ENCODE peak calls at places on chromosomes 3 and 15, in six cellular contexts. P is testis; L is H9; K is heart left ventricle; E is CD8-positive, alpha-beta memory T cell; G is GM23248. R is an unnamed sample.
A peak's percentile ranks its signal among the peaks of the same experiment; 100 is the strongest.

GRCh38 chr3:76324101-76324500 is 538.8 kb upstream of the ZNF717 start:
- DNase-seq in E (no peak), L (no peak), G (no peak), P (no peak), K (no peak), R (no peak)

GRCh38 chr3:39263576-39263975 is 16.3 kb downstream of the CX3CR1 start:
- DNase-seq in L (no peak), E (no peak), G (no peak), P (no peak), K (no peak), R (no peak)

GRCh38 chr3:81741214-81741613 is 20.2 kb downstream of the GBE1 start:
- DNase-seq in K (no peak), E (no peak), L (no peak), P (no peak), G (peak; percentile 42), R (no peak)

GRCh38 chr15:68434021-68434420 is 2.1 kb upstream of the ITGA11 start:
- DNase-seq in G (no peak), L (peak; percentile 20), E (no peak), P (no peak), K (no peak), R (peak; percentile 44)

GRCh38 chr3:108388136-108389132 is 92.1 kb downstream of the HHLA2 start:
- DNase-seq in L (no peak), E (no peak), P (no peak), G (peak; percentile 14), K (no peak), R (no peak)

GRCh38 chr15:96330450-96331140 is at the start of gene NR2F2:
- DNase-seq in K (peak; percentile 96), G (peak; percentile 100), E (peak; percentile 17), L (peak; percentile 93), P (peak; percentile 98), R (peak; percentile 99)

GRCh38 chr3:134840459-134840858 is 45.4 kb downstream of the EPHB1 start:
- DNase-seq in P (no peak), K (no peak), E (no peak), G (no peak), L (no peak), R (no peak)

GRCh38 chr3:20811631-20812030 is 625.6 kb upstream of the SGO1 start:
- DNase-seq in K (no peak), L (no peak), E (no peak), G (peak; percentile 8), P (no peak), R (no peak)

GRCh38 chr15:26038693-26039092 is 175.6 kb upstream of the ATP10A start:
- DNase-seq in L (peak; percentile 65), P (no peak), G (no peak), E (no peak), K (no peak), R (peak; percentile 25)

GRCh38 chr3:56591256-56591655 is 34.3 kb downstream of the CCDC66 start:
- DNase-seq in L (no peak), P (no peak), G (no peak), E (no peak), K (no peak), R (no peak)

GRCh38 chr3:124791639-124792111 is 61.4 kb downstream of the UMPS start:
- DNase-seq in L (no peak), P (no peak), K (no peak), E (no peak), G (peak; percentile 99), R (no peak)

GRCh38 chr3:66196633-66197032 is 24.2 kb upstream of the SLC25A26 start:
- DNase-seq in L (no peak), E (no peak), P (no peak), K (no peak), G (peak; percentile 39), R (no peak)

GRCh38 chr3:125280966-125281365 is 68.4 kb upstream of the SLC12A8 start:
- DNase-seq in E (no peak), L (no peak), K (no peak), P (no peak), G (peak; percentile 60), R (no peak)

GRCh38 chr3:46091971-46092703 is 64.9 kb upstream of the XCR1 start:
- DNase-seq in L (no peak), P (no peak), K (no peak), G (no peak), E (no peak), R (no peak)

GRCh38 chr3:4313606-4314308 is 10.6 kb downstream of the SETMAR start:
- DNase-seq in K (no peak), L (no peak), G (no peak), P (no peak), E (no peak), R (no peak)

GRCh38 chr3:9111349-9112265 is 137.8 kb downstream of the SRGAP3 start:
- DNase-seq in L (peak; percentile 75), E (no peak), K (no peak), P (peak; percentile 62), G (peak; percentile 65), R (no peak)

GRCh38 chr15:56523521-56523920 is 58.6 kb upstream of the MNS1 start:
- DNase-seq in G (no peak), P (no peak), K (no peak), E (no peak), L (no peak), R (no peak)

GRCh38 chr3:129504471-129505100 is 23.9 kb upstream of the RHO start:
- DNase-seq in L (no peak), G (no peak), E (no peak), K (no peak), P (no peak), R (no peak)

GRCh38 chr15:56835598-56836275 is 82.7 kb upstream of the TCF12 start:
- DNase-seq in G (peak; percentile 33), K (no peak), P (peak; percentile 18), E (no peak), L (no peak), R (no peak)

GRCh38 chr15:57138260-57138895 is 219.9 kb downstream of the TCF12 start:
- DNase-seq in G (peak; percentile 67), L (peak; percentile 64), P (peak; percentile 45), E (no peak), K (no peak), R (no peak)

DNA sequence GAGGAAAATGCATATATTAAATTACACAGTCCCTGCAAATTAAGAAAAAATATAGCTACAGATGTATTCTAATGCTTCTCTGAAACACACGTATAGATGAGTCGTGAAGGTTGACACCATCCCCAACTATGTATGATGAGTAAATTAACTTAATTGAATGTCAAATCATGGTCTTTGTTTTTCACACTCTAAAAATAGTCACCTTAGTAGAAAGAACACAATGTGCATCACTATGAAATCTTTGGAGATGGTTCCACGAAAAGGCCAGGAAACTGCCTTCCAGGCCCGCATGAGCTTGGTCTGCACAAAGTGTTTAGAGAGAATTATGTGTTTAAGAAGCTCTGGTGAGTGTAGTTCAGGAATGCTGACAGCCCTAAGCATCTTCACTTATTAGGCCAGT is 313.4 kb upstream of the IL12A start:
- DNase-seq in K (no peak), G (no peak), E (no peak), L (no peak), P (no peak), R (no peak)
- H3K4me1 ChIP-seq in K (no peaks in the 10 kb centered on the region), G (no peaks in the 10 kb centered on the region), E (no peaks in the 10 kb centered on the region), L (no peaks in the 10 kb centered on the region), P (peaks cover 4% of the 10 kb centered on the region), R (no peaks in the 10 kb centered on the region)

GRCh38 chr3:28226020-28226419 is 15.4 kb upstream of the CMC1 start:
- DNase-seq in G (no peak), P (no peak), L (no peak), K (no peak), E (no peak), R (no peak)
- H3K4me1 ChIP-seq in G (no peaks in the 10 kb centered on the region), P (no peaks in the 10 kb centered on the region), L (no peaks in the 10 kb centered on the region), K (no peaks in the 10 kb centered on the region), E (no peaks in the 10 kb centered on the region), R (no peaks in the 10 kb centered on the region)

GRCh38 chr3:136920904-136921649 is 36.7 kb upstream of the IL20RB start:
- DNase-seq in K (no peak), E (no peak), G (no peak), P (no peak), L (no peak), R (no peak)
- H3K4me1 ChIP-seq in K (no peaks in the 10 kb centered on the region), E (peaks cover 63% of the 10 kb centered on the region), G (peaks cover 18% of the 10 kb centered on the region), P (peaks cover 5% of the 10 kb centered on the region), L (no peaks in the 10 kb centered on the region), R (peaks cover 13% of the 10 kb centered on the region)

GRCh38 chr15:63517202-63517601 is 12.8 kb downstream of the USP3 start:
- DNase-seq in K (no peak), E (no peak), P (no peak), L (no peak), G (no peak), R (no peak)

GRCh38 chr15:63513271-63513670 is 8.9 kb downstream of the USP3 start:
- DNase-seq in L (no peak), K (no peak), P (no peak), G (no peak), E (no peak), R (no peak)

GRCh38 chr15:63513728-63514127 is 9.3 kb downstream of the USP3 start:
- DNase-seq in G (no peak), L (no peak), E (no peak), P (no peak), K (no peak), R (no peak)

GRCh38 chr15:63512148-63512547 is 7.8 kb downstream of the USP3 start:
- DNase-seq in K (no peak), G (no peak), L (no peak), P (no peak), E (no peak), R (no peak)

GRCh38 chr15:63514533-63514943 is 10.1 kb downstream of the USP3 start:
- DNase-seq in K (no peak), E (no peak), G (peak; percentile 90), P (no peak), L (no peak), R (no peak)
- H3K4me1 ChIP-seq in K (no peaks in the 10 kb centered on the region), E (peaks cover 92% of the 10 kb centered on the region), G (peaks cover 42% of the 10 kb centered on the region), P (peaks cover 24% of the 10 kb centered on the region), L (peaks cover 4% of the 10 kb centered on the region), R (peaks cover 70% of the 10 kb centered on the region)

GRCh38 chr3:127746400-127747057 is 73.8 kb downstream of the ABTB1 start:
- DNase-seq in P (no peak), L (no peak), K (no peak), E (no peak), G (no peak), R (peak; percentile 38)
- H3K4me1 ChIP-seq in P (peaks cover 15% of the 10 kb centered on the region), L (no peaks in the 10 kb centered on the region), K (peaks cover 12% of the 10 kb centered on the region), E (no peaks in the 10 kb centered on the region), G (peaks cover 44% of the 10 kb centered on the region), R (peaks cover 42% of the 10 kb centered on the region)